ENCODE peak calls at places on chromosomes 16 and 17, in ten cellular contexts. V is A549; L is neural progenitor cell; I is fibroblast of mammary gland; G is IMR-90; Z is HCT116; C is OCI-LY7; H is cardiac muscle cell; W is CD8-positive, alpha-beta T cell; U is MM.1S. O is an unnamed sample.

GRCh38 chr17:79093270-79093669 is 18.6 kb downstream of the ENGASE start:
- DNase-seq in L (no peak), G (no peak), Z (no peak), V (no peak), H (no peak), W (no peak), U (no peak), I (no peak), C (no peak), O (no peak)

GRCh38 chr17:6910987-6911603 is 79.6 kb upstream of the TEKT1 start:
- DNase-seq in H (peak), G (peak), C (peak), Z (peak), V (peak), U (peak), W (no peak), I (peak), L (peak), O (peak)

GRCh38 chr17:39096435-39097158 is 54.8 kb downstream of the PLXDC1 start:
- DNase-seq in W (peak), I (no peak), V (no peak), C (peak), Z (no peak), G (no peak), U (no peak), H (no peak), L (no peak), O (peak)

GRCh38 chr17:74892013-74892841 is 1.2 kb downstream of the FADS6 start:
- DNase-seq in C (no peak), W (no peak), Z (no peak), L (no peak), G (no peak), U (no peak), H (no peak), V (no peak), I (no peak), O (no peak)

GRCh38 chr17:17964710-17965109 is 7.5 kb downstream of the TOM1L2 start:
- DNase-seq in W (no peak), L (no peak), U (no peak), C (no peak), Z (no peak), G (no peak), V (no peak), I (no peak), H (no peak), O (no peak)

GRCh38 chr17:30717290-30718098 is 107.0 kb downstream of the CRLF3 start:
- DNase-seq in G (no peak), Z (no peak), L (no peak), C (no peak), U (no peak), W (no peak), V (no peak), H (no peak), I (no peak), O (no peak)

GRCh38 chr16:84055366-84055765 is 12.8 kb upstream of the SLC38A8 start:
- DNase-seq in G (no peak), V (no peak), W (no peak), U (no peak), C (no peak), H (peak), I (no peak), L (no peak), Z (no peak), O (no peak)

GRCh38 chr17:3887811-3888210 is 5.0 kb downstream of the CAMKK1 start:
- DNase-seq in G (no peak), Z (no peak), L (no peak), C (no peak), I (no peak), U (no peak), V (no peak), H (no peak), W (no peak), O (no peak)

GRCh38 chr16:51753382-51753781 is 602.3 kb upstream of the SALL1 start:
- DNase-seq in I (no peak), Z (no peak), V (no peak), C (no peak), H (no peak), L (no peak), W (no peak), G (no peak), U (no peak), O (no peak)

GRCh38 chr16:81170824-81171223 is 67.7 kb upstream of the BCO1 start:
- DNase-seq in L (peak), G (no peak), W (no peak), H (no peak), V (no peak), Z (no peak), C (no peak), I (no peak), U (no peak), O (no peak)

GRCh38 chr17:37388266-37388665 is 12.5 kb downstream of the C17orf78 start:
- DNase-seq in U (no peak), Z (no peak), W (no peak), L (no peak), C (no peak), V (no peak), G (peak), H (no peak), I (peak), O (no peak)

GRCh38 chr16:67164599-67165061 is at the start of gene HSF4:
- DNase-seq in G (no peak), W (no peak), H (peak), U (peak), Z (no peak), L (peak), V (no peak), I (no peak), C (no peak), O (no peak)

GRCh38 chr16:31177136-31177535 is 2.8 kb upstream of the FUS start:
- DNase-seq in V (no peak), W (peak), I (peak), Z (no peak), L (no peak), H (no peak), G (peak), U (no peak), C (peak), O (no peak)

GRCh38 chr17:44925731-44926697 is 10.7 kb upstream of the GFAP start:
- DNase-seq in W (no peak), V (no peak), L (no peak), I (no peak), G (no peak), H (no peak), C (no peak), Z (no peak), U (no peak), O (no peak)

GRCh38 chr17:43905985-43906852 is 1.1 kb downstream of the MPP2 start:
- DNase-seq in C (no peak), H (peak), V (peak), I (peak), W (peak), U (no peak), Z (no peak), L (peak), G (peak), O (no peak)

GRCh38 chr17:63335818-63336217 is 110.3 kb downstream of the CYB561 start:
- DNase-seq in G (no peak), L (no peak), W (no peak), Z (no peak), C (no peak), U (no peak), I (no peak), H (no peak), V (no peak), O (no peak)

GRCh38 chr16:86519649-86520316 is 9.5 kb downstream of the FOXF1 start:
- DNase-seq in H (peak), L (peak), I (peak), C (peak), V (peak), G (peak), W (peak), Z (peak), U (peak), O (no peak)

GRCh38 chr17:73575470-73576235 is 68.6 kb downstream of the SDK2 start:
- DNase-seq in H (no peak), W (no peak), Z (no peak), U (no peak), I (no peak), C (no peak), L (no peak), V (no peak), G (no peak), O (no peak)

GRCh38 chr17:76740329-76741118 is 2.6 kb downstream of the MFSD11 start:
- DNase-seq in V (no peak), Z (no peak), C (no peak), W (no peak), U (no peak), G (peak), L (no peak), H (peak), I (peak), O (no peak)

GRCh38 chr17:30573603-30574175 is 96.5 kb downstream of the GOSR1 start:
- DNase-seq in C (no peak), I (no peak), H (no peak), L (no peak), V (no peak), G (no peak), U (no peak), W (no peak), Z (no peak), O (no peak)

GRCh38 chr17:28368306-28368831 is 1.7 kb downstream of the VTN start:
- DNase-seq in U (no peak), L (no peak), C (no peak), V (no peak), H (no peak), W (no peak), Z (no peak), G (no peak), I (no peak), O (no peak)

GRCh38 chr17:28368915-28369683 is 1.0 kb downstream of the VTN start:
- DNase-seq in U (no peak), W (no peak), G (no peak), H (no peak), L (no peak), V (no peak), I (no peak), C (no peak), Z (no peak), O (no peak)

GRCh38 chr17:28370744-28371103 is 617 bp upstream of the VTN start:
- DNase-seq in G (no peak), C (no peak), H (no peak), I (no peak), W (no peak), U (no peak), L (no peak), Z (no peak), V (no peak), O (no peak)

GRCh38 chr17:28370035-28370743 is at the start of gene VTN:
- DNase-seq in H (peak), V (peak), W (no peak), G (peak), L (peak), Z (no peak), U (no peak), C (no peak), I (no peak), O (no peak)

GRCh38 chr17:28369684-28370034 is 448 bp downstream of the VTN start:
- DNase-seq in I (no peak), C (no peak), V (no peak), H (no peak), L (no peak), W (no peak), G (no peak), Z (no peak), U (no peak), O (no peak)
- H3K4me3 ChIP-seq in I (no peak), C (no peak), V (no peak), H (no peak), L (no peak), W (no peak), G (no peak), Z (no peak), U (no peak), O (no peak)

GRCh38 chr16:2047330-2048115 is at the start of the genes NTHL1 and TSC2:
- DNase-seq in V (peak), G (peak), U (peak), C (peak), Z (peak), W (peak), H (peak), I (peak), L (peak), O (peak)
- TF ChIP-seq CTCF in V (peak), G (peak), U (no peak), C (peak), Z (peak), W (peak), H (peak), I (no peak), L (peak), O (no peak)

GRCh38 chr17:68762911-68763310 is 161.7 kb upstream of the FAM20A start:
- DNase-seq in H (no peak), Z (no peak), V (no peak), L (no peak), W (no peak), I (no peak), C (no peak), U (no peak), G (no peak), O (no peak)

GRCh38 chr17:68763551-68763950 is 162.4 kb upstream of the FAM20A start:
- DNase-seq in I (peak), Z (no peak), G (peak), W (no peak), H (no peak), L (no peak), C (no peak), U (no peak), V (no peak), O (no peak)

GRCh38 chr17:68759343-68760140 is 158.4 kb upstream of the FAM20A start:
- DNase-seq in Z (peak), U (peak), G (peak), W (peak), I (peak), H (peak), C (peak), V (peak), L (peak), O (peak)

GRCh38 chr17:68760141-68760475 is 158.9 kb upstream of the FAM20A start:
- DNase-seq in H (no peak), G (no peak), U (no peak), Z (no peak), V (no peak), C (no peak), L (no peak), W (no peak), I (no peak), O (no peak)

GRCh38 chr17:68759002-68759342 is 157.8 kb upstream of the FAM20A start:
- DNase-seq in H (no peak), Z (no peak), G (no peak), W (no peak), C (no peak), L (no peak), V (no peak), I (no peak), U (no peak), O (no peak)
- H3K4me3 ChIP-seq in H (no peak), Z (peak), G (no peak), W (no peak), C (no peak), L (no peak), V (peak), I (no peak), U (no peak), O (no peak)

GRCh38 chr17:66984730-66985129 is 20.2 kb downstream of the CACNG4 start:
- DNase-seq in U (no peak), G (no peak), Z (no peak), L (no peak), V (no peak), W (no peak), H (no peak), I (no peak), C (no peak), O (no peak)

GRCh38 chr17:66985338-66985737 is 20.8 kb downstream of the CACNG4 start:
- DNase-seq in Z (no peak), I (no peak), L (no peak), H (no peak), C (no peak), U (no peak), V (no peak), W (no peak), G (no peak), O (peak)

GRCh38 chr17:66982011-66982508 is 17.6 kb downstream of the CACNG4 start:
- DNase-seq in W (no peak), L (no peak), I (peak), H (no peak), V (no peak), G (no peak), Z (no peak), U (no peak), C (no peak), O (no peak)

GRCh38 chr17:66985838-66986237 is 21.3 kb downstream of the CACNG4 start:
- DNase-seq in Z (no peak), H (no peak), W (no peak), C (no peak), I (no peak), G (no peak), L (no peak), V (no peak), U (no peak), O (no peak)

DNA sequence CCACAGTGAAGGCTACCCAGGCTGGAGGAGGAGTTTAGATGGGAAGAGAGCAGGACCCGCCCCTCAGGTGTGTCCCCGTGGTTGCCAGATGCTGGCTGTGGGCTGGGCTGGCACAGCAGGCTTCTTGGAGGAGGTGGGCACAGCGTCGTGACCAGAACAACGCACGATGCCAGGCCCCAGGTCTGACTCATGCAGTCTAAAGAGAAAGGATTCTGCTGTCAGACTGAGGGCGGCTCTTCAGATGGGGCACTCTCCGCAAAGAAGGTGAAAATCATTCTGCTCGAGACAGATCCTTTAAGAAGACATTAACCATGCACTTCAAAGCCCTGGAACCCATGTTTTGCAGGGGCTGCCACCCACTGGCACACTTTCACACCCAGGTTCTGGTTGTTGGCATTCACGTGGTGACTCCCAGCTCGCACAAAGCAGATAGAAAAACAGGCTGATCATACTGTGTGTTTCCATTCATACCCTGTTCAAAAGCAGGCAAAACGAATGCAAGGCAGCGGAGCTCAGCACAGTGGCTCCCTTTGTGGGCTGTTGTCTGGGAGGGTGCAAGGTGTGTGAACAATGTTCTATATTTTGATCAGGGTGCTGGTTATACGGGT is 19.0 kb downstream of the CACNG4 start:
- DNase-seq in G (no peak), L (no peak), W (no peak), Z (no peak), U (no peak), C (no peak), H (no peak), I (no peak), V (no peak), O (no peak)
- TF ChIP-seq CTCF in G (no peak), L (no peak), W (no peak), Z (no peak), U (no peak), C (no peak), H (no peak), I (no peak), V (no peak), O (no peak)

DNA sequence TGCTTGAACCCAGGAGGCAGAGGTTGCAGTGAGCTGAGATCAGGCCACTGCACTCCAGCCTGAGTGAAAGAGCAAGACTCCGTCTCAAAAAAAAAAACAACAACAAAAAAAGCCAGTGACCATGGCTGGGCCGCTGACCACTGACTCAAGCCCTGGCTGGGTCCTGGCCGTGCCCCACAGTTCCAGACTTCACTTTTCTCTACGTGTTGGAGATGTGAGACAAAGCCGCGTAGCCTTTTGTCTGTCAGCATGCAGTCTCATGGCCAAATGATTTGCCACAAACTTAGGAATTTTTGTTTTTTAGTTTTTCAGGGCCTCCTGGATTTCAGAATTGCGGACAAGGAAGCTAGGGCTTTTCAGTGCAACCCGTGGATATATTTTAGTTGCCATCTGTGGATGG is 89.3 kb upstream of the CIBAR2 start:
- DNase-seq in U (no peak), L (peak), G (peak), Z (no peak), V (no peak), C (no peak), W (no peak), I (peak), H (no peak), O (no peak)
- H3K4me3 ChIP-seq in U (no peak), L (no peak), G (no peak), Z (no peak), V (no peak), C (no peak), W (no peak), I (no peak), H (no peak), O (no peak)

DNA sequence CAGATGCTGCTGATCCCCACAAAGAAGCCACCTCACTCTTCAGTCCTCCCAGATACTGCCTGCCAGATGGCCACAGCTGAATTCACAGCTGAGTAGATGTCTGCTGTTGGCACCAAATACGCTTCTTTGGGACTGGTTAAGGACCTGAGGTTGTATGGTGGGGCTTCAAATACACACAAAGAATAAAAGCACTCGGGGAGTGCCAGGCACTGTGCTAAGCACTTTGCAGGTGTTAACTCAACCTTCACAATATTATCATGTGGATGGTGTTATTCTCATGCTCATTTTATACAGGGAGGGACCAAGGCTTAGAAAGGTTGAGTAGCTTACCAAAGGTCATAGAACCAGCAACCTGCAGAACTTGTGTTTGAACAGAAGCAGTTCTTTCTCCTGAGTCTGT is 298.2 kb downstream of the CDH11 start:
- DNase-seq in L (no peak), G (no peak), H (no peak), Z (no peak), C (no peak), V (no peak), W (no peak), I (no peak), U (no peak), O (no peak)
- TF ChIP-seq CTCF in L (no peak), G (no peak), H (no peak), Z (no peak), C (no peak), V (no peak), W (no peak), I (no peak), U (no peak), O (no peak)

O was measured in GM12864.